ENCODE peak calls at places on chromosomes 4 and X, in nine cellular contexts. P, J, V, C, F, U, L, W and Y are unnamed samples.

GRCh38 chr4:26859762-26860156 is 882 bp upstream of the STIM2 start:
- DNase-seq in P (no peak), J (no peak), V (no peak), C (peak; percentile 23), F (no peak), U (no peak), L (no peak), W (no peak), Y (no peak)

GRCh38 chr4:8201341-8201781 is 2.3 kb downstream of the SH3TC1 start:
- DNase-seq in P (no peak), J (no peak), V (no peak), C (no peak), F (no peak), U (peak; percentile 59), L (no peak), W (no peak), Y (no peak)

GRCh38 chrX:139882299-139882698 is 50.6 kb downstream of the ATP11C start:
- DNase-seq in P (no peak), J (no peak), V (no peak), C (no peak), F (no peak), U (no peak), L (peak; percentile 6), W (no peak), Y (peak; percentile 45)

GRCh38 chrX:56232221-56233082 is at the start of gene KLF8:
- DNase-seq in P (no peak), J (no peak), V (no peak), C (peak; percentile 44), F (peak; percentile 59), U (peak; percentile 25), L (peak; percentile 2), W (no peak), Y (peak; percentile 8)

GRCh38 chr4:39255266-39255665 is 72.9 kb downstream of the WDR19 start:
- DNase-seq in P (no peak), J (no peak), V (peak; percentile 2), C (no peak), F (no peak), U (no peak), L (peak; percentile 6), W (no peak), Y (no peak)

GRCh38 chrX:122184791-122185190 is 999.3 kb upstream of the GRIA3 start:
- DNase-seq in P (no peak), J (no peak), V (no peak), C (no peak), F (no peak), U (no peak), L (no peak), W (no peak), Y (no peak)

GRCh38 chr4:833731-834367 is 7.9 kb upstream of the CPLX1 start:
- DNase-seq in P (no peak), J (no peak), V (no peak), C (peak; percentile 4), F (no peak), U (no peak), L (no peak), W (no peak), Y (no peak)

GRCh38 chrX:155048997-155049619 is 21.8 kb downstream of the CMC4 start:
- DNase-seq in P (no peak), J (peak; percentile 44), V (no peak), C (peak; percentile 74), F (peak; percentile 37), U (no peak), L (peak; percentile 66), W (peak; percentile 34), Y (peak; percentile 74)

GRCh38 chr4:101039367-101039766 is 308.0 kb downstream of the PPP3CA start:
- DNase-seq in P (no peak), J (no peak), V (no peak), C (no peak), F (no peak), U (no peak), L (no peak), W (no peak), Y (no peak)

GRCh38 chr4:108072300-108072699 is 82.6 kb downstream of the HADH start:
- DNase-seq in P (no peak), J (no peak), V (no peak), C (no peak), F (no peak), U (no peak), L (no peak), W (no peak), Y (no peak)

GRCh38 chr4:8534129-8534528 is 46.1 kb upstream of the GPR78 start:
- DNase-seq in P (no peak), J (no peak), V (no peak), C (peak; percentile 84), F (no peak), U (no peak), L (peak; percentile 15), W (peak; percentile 25), Y (peak; percentile 8)

GRCh38 chrX:148204195-148204594 is 223.1 kb downstream of the FMR1NB start:
- DNase-seq in P (no peak), J (no peak), V (no peak), C (no peak), F (no peak), U (no peak), L (no peak), W (no peak), Y (no peak)
- TF ChIP-seq CTCF in P (no peak), J (no peak), V (no peak), C (no peak), F (no peak), U (no peak), L (no peak), W (no peak), Y (no peak)

DNA sequence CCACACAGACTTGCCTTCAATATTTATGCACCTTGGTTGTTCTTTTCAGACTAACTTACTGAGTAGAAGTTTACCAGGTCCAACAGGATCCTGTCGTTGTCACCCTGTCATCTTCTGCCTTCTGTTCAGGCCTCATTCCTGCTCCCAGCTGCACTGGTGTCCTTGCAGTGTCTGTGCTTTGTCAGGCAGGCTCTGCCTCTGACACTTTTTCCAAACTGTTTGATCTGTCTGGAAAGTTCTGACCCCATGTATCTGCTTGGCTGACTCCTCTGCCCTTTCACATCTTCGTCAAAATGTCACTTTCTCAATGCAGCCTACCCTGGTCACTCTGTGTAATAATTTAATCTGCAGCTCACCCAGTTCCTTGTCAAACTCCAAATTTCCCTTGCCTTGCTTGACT is 9.9 kb downstream of the PAGE2 start:
- DNase-seq in P (no peak), J (no peak), V (no peak), C (no peak), F (no peak), U (no peak), L (no peak), W (no peak), Y (no peak)
- TF ChIP-seq CTCF in P (no peak), J (no peak), V (no peak), C (no peak), F (no peak), U (no peak), L (no peak), W (no peak), Y (no peak)

DNA sequence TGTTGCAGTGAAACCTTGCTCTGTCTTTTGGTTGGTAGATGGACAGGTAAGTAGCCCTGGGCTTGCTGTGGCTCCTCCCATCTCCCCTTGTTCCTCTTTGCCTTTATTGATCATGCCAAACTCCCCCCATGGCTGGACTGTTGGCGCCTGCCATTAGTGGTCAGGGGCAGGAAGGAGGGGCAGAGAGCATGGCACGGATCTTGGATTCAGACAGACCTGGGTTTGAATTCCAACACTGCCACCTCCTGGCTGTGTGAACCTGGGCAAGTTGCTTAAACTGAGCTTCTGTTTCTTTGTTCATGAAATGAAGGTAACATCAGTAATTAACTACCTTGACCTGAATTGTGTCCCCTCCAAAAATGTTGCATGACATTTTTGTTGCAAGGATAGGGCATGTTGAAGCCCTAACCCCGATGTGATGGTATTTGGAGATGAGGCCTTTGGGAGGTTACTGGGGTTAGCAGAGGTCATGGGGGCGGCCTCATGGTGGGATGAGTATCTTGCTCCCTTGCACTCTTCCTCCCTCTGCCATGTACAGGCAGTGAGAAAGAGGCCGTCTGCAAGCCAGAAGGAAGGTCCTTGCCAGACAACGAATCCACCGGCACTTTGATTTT is 6.0 kb downstream of the SLC2A9 start:
- DNase-seq in P (no peak), J (peak; percentile 36), V (no peak), C (peak; percentile 45), F (peak; percentile 56), U (no peak), L (peak; percentile 58), W (no peak), Y (peak; percentile 72)
- TF ChIP-seq CTCF in P (peak; percentile 20), J (peak; percentile 69), V (peak; percentile 46), C (peak; percentile 56), F (no peak), U (no peak), L (peak; percentile 45), W (peak; percentile 67), Y (peak; percentile 71)

GRCh38 chrX:48826135-48826875 is at the start of gene ERAS:
- DNase-seq in P (no peak), J (no peak), V (no peak), C (no peak), F (no peak), U (peak; percentile 23), L (no peak), W (no peak), Y (no peak)
- TF ChIP-seq CTCF in P (no peak), J (no peak), V (no peak), C (no peak), F (no peak), U (no peak), L (no peak), W (no peak), Y (no peak)

DNA sequence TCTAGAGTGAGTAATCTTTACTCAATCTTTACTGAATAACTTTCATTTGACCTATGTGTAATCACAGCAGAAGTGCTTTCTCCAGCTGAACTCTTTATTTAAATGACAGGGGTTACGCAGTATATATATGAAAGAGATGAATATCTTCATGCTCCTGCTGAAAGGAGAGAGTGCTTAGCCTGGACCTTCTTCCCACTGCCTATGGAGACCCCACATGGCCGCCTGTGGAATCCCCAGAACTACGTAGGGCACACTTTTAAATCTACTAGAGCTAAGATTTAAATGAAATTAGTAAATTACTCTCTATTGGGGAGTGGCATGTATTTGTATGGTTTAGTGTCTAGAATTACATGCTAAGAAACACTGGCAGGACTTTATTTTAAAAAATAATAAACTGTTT is 391.2 kb downstream of the ANKRD50 start:
- DNase-seq in P (no peak), J (no peak), V (no peak), C (no peak), F (no peak), U (no peak), L (peak; percentile 26), W (no peak), Y (peak; percentile 54)
- TF ChIP-seq CTCF in P (no peak), J (no peak), V (peak; percentile 9), C (no peak), F (no peak), U (no peak), L (no peak), W (no peak), Y (peak; percentile 32)

GRCh38 chr4:146510942-146511341 is 10.8 kb downstream of the SLC10A7 start:
- DNase-seq in P (no peak), J (no peak), V (no peak), C (no peak), F (no peak), U (no peak), L (no peak), W (no peak), Y (no peak)
- TF ChIP-seq CTCF in P (no peak), J (peak; percentile 30), V (no peak), C (no peak), F (no peak), U (no peak), L (no peak), W (peak; percentile 42), Y (peak; percentile 35)